ENCODE peak calls at places on chromosomes 5 and 9, in six cellular contexts. One of them, this sample, is unnamed.

GRCh38 chr5:82986404-82986803 is 90.8 kb downstream of the TMEM167A start:
- DNase-seq in mesendoderm: no peak
- DNase-seq in tibial artery: no peak
- DNase-seq in heart right ventricle: no peak
- DNase-seq in AG10803: no peak
- DNase-seq in brain microvascular endothelial cell: no peak
- DNase-seq in this sample: no peak

GRCh38 chr5:150583541-150584225 is 56.8 kb upstream of the SYNPO start:
- DNase-seq in AG10803: no peak
- DNase-seq in brain microvascular endothelial cell: no peak
- DNase-seq in tibial artery: peak
- DNase-seq in mesendoderm: no peak
- DNase-seq in heart right ventricle: no peak
- DNase-seq in this sample: no peak

GRCh38 chr5:10454591-10455272 is 13.1 kb downstream of the ROPN1L start:
- DNase-seq in brain microvascular endothelial cell: peak
- DNase-seq in heart right ventricle: no peak
- DNase-seq in AG10803: peak
- DNase-seq in mesendoderm: no peak
- DNase-seq in tibial artery: no peak
- DNase-seq in this sample: peak

GRCh38 chr5:71786337-71787060 is 67.4 kb downstream of the CARTPT start:
- DNase-seq in AG10803: no peak
- DNase-seq in heart right ventricle: no peak
- DNase-seq in brain microvascular endothelial cell: no peak
- DNase-seq in tibial artery: no peak
- DNase-seq in mesendoderm: no peak
- DNase-seq in this sample: no peak

GRCh38 chr9:124800306-124801259 is 23.6 kb downstream of the OLFML2A start:
- DNase-seq in AG10803: peak
- DNase-seq in brain microvascular endothelial cell: no peak
- DNase-seq in heart right ventricle: peak
- DNase-seq in mesendoderm: no peak
- DNase-seq in tibial artery: no peak
- DNase-seq in this sample: peak

GRCh38 chr9:18208166-18209059 is 265.5 kb upstream of the ADAMTSL1 start:
- DNase-seq in mesendoderm: peak
- DNase-seq in AG10803: peak
- DNase-seq in tibial artery: no peak
- DNase-seq in heart right ventricle: peak
- DNase-seq in brain microvascular endothelial cell: peak
- DNase-seq in this sample: peak

GRCh38 chr5:157460921-157461792 is 1.1 kb downstream of the NIPAL4 start:
- DNase-seq in heart right ventricle: no peak
- DNase-seq in tibial artery: no peak
- DNase-seq in brain microvascular endothelial cell: no peak
- DNase-seq in AG10803: no peak
- DNase-seq in mesendoderm: no peak
- DNase-seq in this sample: no peak

GRCh38 chr5:168364738-168365550 is 73.5 kb downstream of the WWC1 start:
- DNase-seq in tibial artery: peak
- DNase-seq in mesendoderm: peak
- DNase-seq in AG10803: peak
- DNase-seq in brain microvascular endothelial cell: no peak
- DNase-seq in heart right ventricle: no peak
- DNase-seq in this sample: peak

GRCh38 chr9:113953541-113953940 is 77.4 kb downstream of the ZNF618 start:
- DNase-seq in heart right ventricle: no peak
- DNase-seq in tibial artery: no peak
- DNase-seq in brain microvascular endothelial cell: peak
- DNase-seq in AG10803: peak
- DNase-seq in mesendoderm: no peak
- DNase-seq in this sample: no peak

GRCh38 chr9:74858753-74859414 is 28.8 kb downstream of the TRPM6 start:
- DNase-seq in AG10803: no peak
- DNase-seq in brain microvascular endothelial cell: no peak
- DNase-seq in heart right ventricle: no peak
- DNase-seq in mesendoderm: peak
- DNase-seq in tibial artery: no peak
- DNase-seq in this sample: no peak

GRCh38 chr5:180816608-180817534 is 14.3 kb upstream of the MGAT1 start:
- DNase-seq in heart right ventricle: peak
- DNase-seq in brain microvascular endothelial cell: peak
- DNase-seq in tibial artery: peak
- DNase-seq in mesendoderm: no peak
- DNase-seq in AG10803: no peak
- DNase-seq in this sample: no peak

GRCh38 chr5:132951858-132952257 is 11.6 kb downstream of the AFF4 start:
- DNase-seq in tibial artery: no peak
- DNase-seq in heart right ventricle: no peak
- DNase-seq in mesendoderm: no peak
- DNase-seq in AG10803: no peak
- DNase-seq in brain microvascular endothelial cell: no peak
- DNase-seq in this sample: no peak

GRCh38 chr5:177366528-177367322 is 9.0 kb downstream of the RGS14 start:
- DNase-seq in mesendoderm: peak
- DNase-seq in heart right ventricle: peak
- DNase-seq in AG10803: peak
- DNase-seq in tibial artery: peak
- DNase-seq in brain microvascular endothelial cell: peak
- DNase-seq in this sample: no peak

GRCh38 chr5:40278881-40279280 is 400.8 kb upstream of the PTGER4 start:
- DNase-seq in heart right ventricle: no peak
- DNase-seq in mesendoderm: no peak
- DNase-seq in AG10803: peak
- DNase-seq in brain microvascular endothelial cell: no peak
- DNase-seq in tibial artery: no peak
- DNase-seq in this sample: no peak

GRCh38 chr5:65100846-65101678 is 332.3 kb downstream of the CWC27 start:
- DNase-seq in mesendoderm: peak
- DNase-seq in tibial artery: peak
- DNase-seq in AG10803: peak
- DNase-seq in heart right ventricle: peak
- DNase-seq in brain microvascular endothelial cell: peak
- DNase-seq in this sample: peak

GRCh38 chr5:172602712-172603289 is 38.3 kb upstream of the NEURL1B start:
- DNase-seq in tibial artery: peak
- DNase-seq in mesendoderm: no peak
- DNase-seq in heart right ventricle: no peak
- DNase-seq in AG10803: no peak
- DNase-seq in brain microvascular endothelial cell: peak
- DNase-seq in this sample: no peak

GRCh38 chr5:169164481-169164925 is 136.4 kb downstream of the SLIT3 start:
- DNase-seq in tibial artery: peak
- DNase-seq in mesendoderm: peak
- DNase-seq in AG10803: peak
- DNase-seq in brain microvascular endothelial cell: peak
- DNase-seq in heart right ventricle: peak
- DNase-seq in this sample: peak

GRCh38 chr5:67181648-67182218 is 14.9 kb downstream of the CD180 start:
- DNase-seq in heart right ventricle: no peak
- DNase-seq in AG10803: no peak
- DNase-seq in tibial artery: no peak
- DNase-seq in mesendoderm: peak
- DNase-seq in brain microvascular endothelial cell: no peak
- DNase-seq in this sample: no peak

GRCh38 chr5:138091685-138092084 is 7.9 kb downstream of the WNT8A start:
- DNase-seq in tibial artery: no peak
- DNase-seq in AG10803: no peak
- DNase-seq in brain microvascular endothelial cell: no peak
- DNase-seq in mesendoderm: no peak
- DNase-seq in heart right ventricle: no peak
- DNase-seq in this sample: no peak

GRCh38 chr9:7454490-7455110 is 345.0 kb downstream of the DMAC1 start:
- DNase-seq in tibial artery: no peak
- DNase-seq in brain microvascular endothelial cell: no peak
- DNase-seq in AG10803: no peak
- DNase-seq in heart right ventricle: no peak
- DNase-seq in mesendoderm: no peak
- DNase-seq in this sample: no peak

GRCh38 chr5:73828465-73828864 is 202.5 kb downstream of the ARHGEF28 start:
- DNase-seq in heart right ventricle: no peak
- DNase-seq in brain microvascular endothelial cell: no peak
- DNase-seq in mesendoderm: no peak
- DNase-seq in tibial artery: no peak
- DNase-seq in AG10803: no peak
- DNase-seq in this sample: no peak

DNA sequence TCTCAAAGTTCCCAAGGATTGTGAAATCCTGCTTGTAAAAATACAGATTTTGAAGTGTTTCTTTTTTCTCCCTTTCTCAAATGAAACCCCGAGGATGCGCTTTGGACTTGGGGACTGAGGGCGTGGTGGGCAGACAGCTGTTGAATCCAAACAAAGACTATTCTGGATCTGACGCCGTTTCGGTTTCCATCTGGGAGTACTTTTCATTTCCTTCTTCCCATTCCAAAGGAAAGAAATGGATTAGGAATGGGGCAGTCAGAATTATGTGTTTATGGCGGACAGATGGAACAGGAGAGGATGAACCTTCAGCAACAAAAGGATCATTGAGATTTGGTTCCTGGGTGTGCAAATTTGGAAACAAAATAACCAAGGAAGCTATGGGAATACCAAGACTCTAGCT is 300.5 kb downstream of the PARP8 start:
- DNase-seq in brain microvascular endothelial cell: no peak
- DNase-seq in tibial artery: no peak
- DNase-seq in heart right ventricle: no peak
- DNase-seq in AG10803: no peak
- DNase-seq in mesendoderm: no peak
- DNase-seq in this sample: no peak
- H3K4me3 ChIP-seq in brain microvascular endothelial cell: no peak
- H3K4me3 ChIP-seq in tibial artery: peak
- H3K4me3 ChIP-seq in heart right ventricle: peak
- H3K4me3 ChIP-seq in AG10803: peak
- H3K4me3 ChIP-seq in mesendoderm: no peak
- H3K4me3 ChIP-seq in this sample: peak

GRCh38 chr5:81754621-81755020 is 3.7 kb upstream of the SSBP2 start:
- DNase-seq in AG10803: no peak
- DNase-seq in brain microvascular endothelial cell: no peak
- DNase-seq in tibial artery: no peak
- DNase-seq in heart right ventricle: no peak
- DNase-seq in mesendoderm: no peak
- DNase-seq in this sample: no peak

GRCh38 chr5:81751836-81752643 is 1.1 kb upstream of the SSBP2 start:
- DNase-seq in AG10803: peak
- DNase-seq in heart right ventricle: peak
- DNase-seq in tibial artery: peak
- DNase-seq in brain microvascular endothelial cell: no peak
- DNase-seq in mesendoderm: peak
- DNase-seq in this sample: peak

GRCh38 chr5:81753429-81753828 is 2.5 kb upstream of the SSBP2 start:
- DNase-seq in mesendoderm: no peak
- DNase-seq in brain microvascular endothelial cell: no peak
- DNase-seq in heart right ventricle: no peak
- DNase-seq in AG10803: no peak
- DNase-seq in tibial artery: no peak
- DNase-seq in this sample: no peak

GRCh38 chr5:81751009-81751835 is at the start of gene SSBP2:
- DNase-seq in heart right ventricle: peak
- DNase-seq in mesendoderm: peak
- DNase-seq in brain microvascular endothelial cell: peak
- DNase-seq in tibial artery: peak
- DNase-seq in AG10803: peak
- DNase-seq in this sample: peak

GRCh38 chr5:81752644-81752963 is 1.7 kb upstream of the SSBP2 start:
- DNase-seq in brain microvascular endothelial cell: no peak
- DNase-seq in tibial artery: no peak
- DNase-seq in mesendoderm: no peak
- DNase-seq in heart right ventricle: no peak
- DNase-seq in AG10803: no peak
- DNase-seq in this sample: no peak
- H3K4me3 ChIP-seq in brain microvascular endothelial cell: no peak
- H3K4me3 ChIP-seq in tibial artery: no peak
- H3K4me3 ChIP-seq in mesendoderm: no peak
- H3K4me3 ChIP-seq in heart right ventricle: no peak
- H3K4me3 ChIP-seq in AG10803: no peak
- H3K4me3 ChIP-seq in this sample: no peak

GRCh38 chr5:79844571-79844970 is 146.5 kb downstream of the MTX3 start:
- DNase-seq in AG10803: no peak
- DNase-seq in heart right ventricle: no peak
- DNase-seq in tibial artery: no peak
- DNase-seq in brain microvascular endothelial cell: no peak
- DNase-seq in mesendoderm: no peak
- DNase-seq in this sample: no peak

GRCh38 chr5:79847561-79847960 is 143.5 kb downstream of the MTX3 start:
- DNase-seq in tibial artery: no peak
- DNase-seq in brain microvascular endothelial cell: no peak
- DNase-seq in mesendoderm: no peak
- DNase-seq in heart right ventricle: no peak
- DNase-seq in AG10803: no peak
- DNase-seq in this sample: no peak

GRCh38 chr5:79843450-79844388 is 147.3 kb downstream of the MTX3 start:
- DNase-seq in brain microvascular endothelial cell: no peak
- DNase-seq in mesendoderm: no peak
- DNase-seq in tibial artery: no peak
- DNase-seq in AG10803: no peak
- DNase-seq in heart right ventricle: no peak
- DNase-seq in this sample: no peak

GRCh38 chr5:79845448-79846197 is 145.4 kb downstream of the MTX3 start:
- DNase-seq in brain microvascular endothelial cell: peak
- DNase-seq in heart right ventricle: no peak
- DNase-seq in AG10803: peak
- DNase-seq in tibial artery: no peak
- DNase-seq in mesendoderm: no peak
- DNase-seq in this sample: peak

GRCh38 chr5:79846198-79846521 is 144.9 kb downstream of the MTX3 start:
- DNase-seq in heart right ventricle: no peak
- DNase-seq in brain microvascular endothelial cell: no peak
- DNase-seq in tibial artery: no peak
- DNase-seq in AG10803: no peak
- DNase-seq in mesendoderm: no peak
- DNase-seq in this sample: no peak
- H3K4me3 ChIP-seq in heart right ventricle: no peak
- H3K4me3 ChIP-seq in brain microvascular endothelial cell: no peak
- H3K4me3 ChIP-seq in tibial artery: no peak
- H3K4me3 ChIP-seq in AG10803: no peak
- H3K4me3 ChIP-seq in mesendoderm: no peak
- H3K4me3 ChIP-seq in this sample: no peak

DNA sequence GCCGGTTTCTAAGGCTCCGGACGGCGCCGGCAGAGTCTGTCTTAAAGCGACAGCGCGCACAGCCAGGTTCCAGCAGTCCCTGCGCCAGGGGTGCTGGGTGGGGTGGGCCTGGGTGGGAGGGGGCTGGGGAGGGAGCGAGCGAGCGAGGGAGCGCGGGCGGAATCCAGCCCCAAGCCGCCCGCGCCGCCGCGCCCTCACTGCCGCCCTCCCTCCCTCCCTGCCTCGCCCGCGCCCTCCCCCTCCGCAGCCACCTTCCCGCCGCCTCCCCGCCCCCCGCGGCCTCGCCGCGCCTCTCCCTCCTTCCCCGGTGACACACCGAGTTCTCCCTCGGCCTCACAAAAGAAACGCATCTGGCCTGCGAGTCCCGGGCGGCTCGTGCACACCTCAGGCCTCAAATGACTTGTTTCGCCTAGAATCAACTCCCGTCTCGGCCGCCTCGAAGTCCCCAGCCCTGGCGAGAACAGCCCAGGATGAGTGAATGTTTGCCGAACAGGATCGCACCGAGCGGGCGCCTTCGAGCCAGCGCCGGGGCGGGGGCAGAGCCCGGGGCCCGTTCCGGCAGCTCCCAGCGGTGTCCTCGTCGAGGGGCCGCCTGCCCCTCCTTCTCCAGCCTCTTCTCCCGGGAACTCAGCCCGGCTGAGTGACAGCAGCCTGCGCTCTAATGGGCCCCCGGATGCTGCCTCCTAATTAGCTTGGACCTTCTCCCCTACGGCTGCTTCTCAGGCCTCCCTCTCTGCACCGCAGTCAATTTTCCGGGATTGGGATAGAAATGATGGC is at the start of gene PITX1:
- DNase-seq in mesendoderm: peak
- DNase-seq in tibial artery: peak
- DNase-seq in brain microvascular endothelial cell: no peak
- DNase-seq in AG10803: peak
- DNase-seq in heart right ventricle: no peak
- DNase-seq in this sample: peak
- H3K4me3 ChIP-seq in mesendoderm: peak
- H3K4me3 ChIP-seq in tibial artery: peak
- H3K4me3 ChIP-seq in brain microvascular endothelial cell: peak
- H3K4me3 ChIP-seq in AG10803: peak
- H3K4me3 ChIP-seq in heart right ventricle: peak
- H3K4me3 ChIP-seq in this sample: peak